ENCODE peak calls at places on chromosome 22, in eight cellular contexts. P is stomach, A is suprapubic skin, H is H1, N is spleen, U is GM12891, D is HepG2, T is vagina. Y is an unnamed sample.

GRCh38 chr22:20853236-20853660 is 5.4 kb downstream of the PI4KA start:
- DNase-seq in P (no peak), A (no peak), H (no peak), N (no peak), U (no peak), D (no peak), T (no peak), Y (no peak)

GRCh38 chr22:32744560-32744959 is 56.9 kb upstream of the TIMP3 start:
- DNase-seq in P (no peak), A (no peak), H (no peak), N (no peak), U (no peak), D (no peak), T (no peak), Y (no peak)

GRCh38 chr22:41687901-41688364 is 734 bp downstream of the SNU13 start:
- DNase-seq in P (no peak), A (no peak), H (no peak), N (peak), U (no peak), D (no peak), T (no peak), Y (no peak)

GRCh38 chr22:45265546-45265945 is 19.2 kb upstream of the UPK3A start:
- DNase-seq in P (no peak), A (no peak), H (no peak), N (no peak), U (no peak), D (no peak), T (no peak), Y (no peak)

GRCh38 chr22:23678133-23678532 is 12.7 kb upstream of the RGL4 start:
- DNase-seq in P (no peak), A (peak), H (no peak), N (peak), U (no peak), D (no peak), T (no peak), Y (no peak)

GRCh38 chr22:35346596-35347220 is 34.2 kb upstream of the HMOX1 start:
- DNase-seq in P (no peak), A (no peak), H (no peak), N (no peak), U (no peak), D (no peak), T (no peak), Y (no peak)

GRCh38 chr22:32827061-32827602 is 25.6 kb downstream of the TIMP3 start:
- DNase-seq in P (no peak), A (no peak), H (no peak), N (no peak), U (no peak), D (no peak), T (no peak), Y (peak)

GRCh38 chr22:37926358-37926757 is 20.3 kb downstream of the MICALL1 start:
- DNase-seq in P (peak), A (no peak), H (no peak), N (no peak), U (no peak), D (no peak), T (no peak), Y (no peak)

GRCh38 chr22:41350087-41350486 is 31.7 kb upstream of the TEF start:
- DNase-seq in P (no peak), A (no peak), H (no peak), N (no peak), U (no peak), D (no peak), T (no peak), Y (no peak)

GRCh38 chr22:22884010-22884887 is 3.4 kb upstream of the IGLL5 start:
- DNase-seq in P (peak), A (peak), H (peak), N (no peak), U (peak), D (peak), T (peak), Y (no peak)

GRCh38 chr22:44815099-44816070 is 63.0 kb downstream of the ARHGAP8 start:
- DNase-seq in P (no peak), A (no peak), H (no peak), N (peak), U (no peak), D (no peak), T (no peak), Y (no peak)

GRCh38 chr22:25754527-25755202 is 12.7 kb downstream of the MYO18B start:
- DNase-seq in P (no peak), A (no peak), H (no peak), N (no peak), U (no peak), D (no peak), T (no peak), Y (no peak)

GRCh38 chr22:25021976-25022711 is 69.6 kb downstream of the KIAA1671 start:
- DNase-seq in P (no peak), A (no peak), H (no peak), N (no peak), U (no peak), D (no peak), T (no peak), Y (no peak)

GRCh38 chr22:46970411-46971123 is 208.1 kb downstream of the TBC1D22A start:
- DNase-seq in P (no peak), A (no peak), H (no peak), N (no peak), U (no peak), D (no peak), T (no peak), Y (no peak)

GRCh38 chr22:44033689-44034088 is 9.6 kb downstream of the PARVB start:
- DNase-seq in P (no peak), A (no peak), H (no peak), N (no peak), U (no peak), D (no peak), T (no peak), Y (no peak)

GRCh38 chr22:24500251-24500820 is 5.2 kb downstream of the UPB1 start:
- DNase-seq in P (no peak), A (no peak), H (no peak), N (peak), U (no peak), D (peak), T (no peak), Y (no peak)

GRCh38 chr22:44659140-44659539 is 42.9 kb upstream of the PRR5 start:
- DNase-seq in P (no peak), A (no peak), H (no peak), N (no peak), U (no peak), D (no peak), T (no peak), Y (no peak)

GRCh38 chr22:41000941-41001721 is 50.0 kb downstream of the RBX1 start:
- DNase-seq in P (no peak), A (no peak), H (no peak), N (no peak), U (no peak), D (no peak), T (no peak), Y (no peak)

GRCh38 chr22:21855715-21856114 is 11.7 kb downstream of the MAPK1 start:
- DNase-seq in P (no peak), A (no peak), H (no peak), N (no peak), U (no peak), D (no peak), T (no peak), Y (no peak)

GRCh38 chr22:24466831-24467249 is 28.3 kb upstream of the UPB1 start:
- DNase-seq in P (no peak), A (no peak), H (no peak), N (no peak), U (no peak), D (no peak), T (no peak), Y (no peak)

GRCh38 chr22:44248926-44249325 is 63.8 kb downstream of the SHISAL1 start:
- DNase-seq in P (peak), A (no peak), H (peak), N (no peak), U (no peak), D (no peak), T (no peak), Y (no peak)

GRCh38 chr22:23381661-23382427 is 198.2 kb downstream of the IGLL1 start:
- DNase-seq in P (no peak), A (no peak), H (no peak), N (no peak), U (no peak), D (no peak), T (no peak), Y (no peak)

GRCh38 chr22:40578171-40578570 is 58.3 kb downstream of the MRTFA start:
- DNase-seq in P (no peak), A (no peak), H (no peak), N (no peak), U (no peak), D (no peak), T (no peak), Y (no peak)

GRCh38 chr22:34943830-34944229 is 122.1 kb upstream of the ISX start:
- DNase-seq in P (no peak), A (no peak), H (no peak), N (no peak), U (no peak), D (no peak), T (no peak), Y (no peak)

GRCh38 chr22:23106906-23107367 is 34.9 kb downstream of the RSPH14 start:
- DNase-seq in P (peak), A (no peak), H (no peak), N (no peak), U (no peak), D (peak), T (no peak), Y (no peak)

GRCh38 chr22:47055921-47056320 is 293.5 kb downstream of the TBC1D22A start:
- DNase-seq in P (no peak), A (no peak), H (no peak), N (peak), U (no peak), D (no peak), T (no peak), Y (no peak)

GRCh38 chr22:46196268-46196667 is 45.9 kb downstream of the PPARA start:
- DNase-seq in P (peak), A (no peak), H (no peak), N (no peak), U (no peak), D (no peak), T (no peak), Y (peak)

GRCh38 chr22:20463324-20464095 is 25.9 kb upstream of the SCARF2 start:
- DNase-seq in P (no peak), A (no peak), H (no peak), N (peak), U (no peak), D (no peak), T (no peak), Y (no peak)

GRCh38 chr22:19060356-19061009 is 61.7 kb downstream of the DGCR2 start:
- DNase-seq in P (no peak), A (peak), H (no peak), N (peak), U (no peak), D (no peak), T (no peak), Y (peak)

GRCh38 chr22:23608583-23608982 is 23.5 kb downstream of the DRICH1 start:
- DNase-seq in P (no peak), A (no peak), H (peak), N (no peak), U (no peak), D (no peak), T (no peak), Y (no peak)

GRCh38 chr22:27435839-27436581 is 365.5 kb downstream of the MN1 start:
- DNase-seq in P (no peak), A (no peak), H (no peak), N (no peak), U (no peak), D (no peak), T (no peak), Y (no peak)

GRCh38 chr22:26589367-26589844 is 526 bp downstream of the TPST2 start:
- DNase-seq in P (peak), A (no peak), H (peak), N (peak), U (peak), D (no peak), T (no peak), Y (no peak)

GRCh38 chr22:19942886-19943664 is 1.5 kb upstream of the TXNRD2 start:
- DNase-seq in P (no peak), A (no peak), H (no peak), N (no peak), U (no peak), D (peak), T (no peak), Y (peak)

GRCh38 chr22:31439805-31440204 is 40.4 kb downstream of the DRG1 start:
- DNase-seq in P (no peak), A (no peak), H (no peak), N (no peak), U (no peak), D (no peak), T (no peak), Y (no peak)

GRCh38 chr22:31440681-31441080 is 41.3 kb downstream of the DRG1 start:
- DNase-seq in P (no peak), A (no peak), H (no peak), N (no peak), U (no peak), D (no peak), T (no peak), Y (no peak)

GRCh38 chr22:31441652-31442051 is 42.2 kb downstream of the DRG1 start:
- DNase-seq in P (no peak), A (no peak), H (no peak), N (no peak), U (no peak), D (no peak), T (no peak), Y (no peak)

GRCh38 chr22:31431950-31432349 is 32.5 kb downstream of the DRG1 start:
- DNase-seq in P (no peak), A (no peak), H (no peak), N (no peak), U (no peak), D (peak), T (no peak), Y (no peak)

GRCh38 chr22:31436132-31436531 is 36.7 kb downstream of the DRG1 start:
- DNase-seq in P (no peak), A (no peak), H (no peak), N (no peak), U (no peak), D (no peak), T (no peak), Y (peak)
- TF ChIP-seq POLR2AphosphoS5 in P (no peak), A (no peak), H (no peak), N (no peak), U (no peak), D (no peak), T (no peak), Y (peak)

GRCh38 chr22:29212738-29213137 is 7.0 kb downstream of the EMID1 start:
- DNase-seq in P (no peak), A (no peak), H (no peak), N (no peak), U (no peak), D (no peak), T (no peak), Y (no peak)

GRCh38 chr22:29213481-29213880 is 7.8 kb downstream of the EMID1 start:
- DNase-seq in P (no peak), A (no peak), H (no peak), N (no peak), U (no peak), D (no peak), T (no peak), Y (no peak)

GRCh38 chr22:29208879-29209623 is 3.4 kb downstream of the EMID1 start:
- DNase-seq in P (peak), A (peak), H (no peak), N (peak), U (no peak), D (no peak), T (no peak), Y (no peak)

GRCh38 chr22:29209624-29209929 is 3.9 kb downstream of the EMID1 start:
- DNase-seq in P (no peak), A (no peak), H (no peak), N (no peak), U (no peak), D (no peak), T (no peak), Y (no peak)

DNA sequence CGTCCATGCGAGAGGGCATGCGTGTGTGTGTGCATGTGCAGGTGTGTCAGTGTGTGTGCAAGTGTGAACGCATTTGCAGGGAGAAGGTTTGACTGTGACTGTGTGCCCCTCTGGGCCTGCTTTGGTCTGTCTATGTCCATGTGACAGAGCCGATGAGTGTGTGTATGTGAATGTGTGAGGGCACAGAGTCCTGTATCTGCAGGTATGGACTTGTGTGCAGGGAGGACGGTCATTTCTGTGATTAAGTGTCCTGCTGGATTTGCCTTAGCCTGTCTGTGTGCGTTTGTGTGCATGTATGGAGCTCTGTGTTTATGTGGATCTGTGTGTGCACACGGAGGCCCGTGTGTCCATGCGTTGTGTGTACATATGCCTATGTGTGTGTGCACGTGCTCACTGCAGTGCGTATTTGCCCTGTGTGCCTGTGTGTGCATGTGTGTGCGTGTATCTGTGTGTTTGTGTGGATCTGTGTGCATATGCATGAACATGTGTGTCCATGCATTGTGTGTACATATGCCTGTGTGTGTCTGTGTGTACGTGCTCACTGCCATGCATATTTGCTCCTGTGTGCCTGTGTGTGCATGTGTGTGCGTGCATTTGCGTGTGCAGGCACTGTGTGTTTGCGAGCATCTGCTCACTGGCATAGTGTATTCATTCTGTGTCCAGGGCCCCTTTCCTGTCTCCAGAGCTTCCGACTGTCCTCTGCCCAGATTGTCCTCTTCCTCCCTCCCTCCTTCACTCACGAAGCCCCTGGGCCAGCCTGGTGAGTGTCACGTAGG is 5.6 kb downstream of the EMID1 start:
- DNase-seq in P (no peak), A (no peak), H (no peak), N (no peak), U (no peak), D (no peak), T (no peak), Y (no peak)
- TF ChIP-seq POLR2AphosphoS5 in P (no peak), A (no peak), H (no peak), N (no peak), U (no peak), D (no peak), T (no peak), Y (no peak)

GRCh38 chr22:49962012-49962750 is 1.6 kb downstream of the PIM3 start:
- DNase-seq in P (peak), A (peak), H (peak), N (peak), U (peak), D (peak), T (no peak), Y (peak)

GRCh38 chr22:49964136-49964492 is 3.5 kb downstream of the PIM3 start:
- DNase-seq in P (peak), A (no peak), H (no peak), N (peak), U (no peak), D (no peak), T (no peak), Y (no peak)

GRCh38 chr22:49961601-49962011 is 1.0 kb downstream of the PIM3 start:
- DNase-seq in P (no peak), A (peak), H (no peak), N (no peak), U (no peak), D (no peak), T (no peak), Y (no peak)

GRCh38 chr22:49963647-49964026 is 3.1 kb downstream of the PIM3 start:
- DNase-seq in P (peak), A (peak), H (no peak), N (no peak), U (no peak), D (no peak), T (no peak), Y (peak)

DNA sequence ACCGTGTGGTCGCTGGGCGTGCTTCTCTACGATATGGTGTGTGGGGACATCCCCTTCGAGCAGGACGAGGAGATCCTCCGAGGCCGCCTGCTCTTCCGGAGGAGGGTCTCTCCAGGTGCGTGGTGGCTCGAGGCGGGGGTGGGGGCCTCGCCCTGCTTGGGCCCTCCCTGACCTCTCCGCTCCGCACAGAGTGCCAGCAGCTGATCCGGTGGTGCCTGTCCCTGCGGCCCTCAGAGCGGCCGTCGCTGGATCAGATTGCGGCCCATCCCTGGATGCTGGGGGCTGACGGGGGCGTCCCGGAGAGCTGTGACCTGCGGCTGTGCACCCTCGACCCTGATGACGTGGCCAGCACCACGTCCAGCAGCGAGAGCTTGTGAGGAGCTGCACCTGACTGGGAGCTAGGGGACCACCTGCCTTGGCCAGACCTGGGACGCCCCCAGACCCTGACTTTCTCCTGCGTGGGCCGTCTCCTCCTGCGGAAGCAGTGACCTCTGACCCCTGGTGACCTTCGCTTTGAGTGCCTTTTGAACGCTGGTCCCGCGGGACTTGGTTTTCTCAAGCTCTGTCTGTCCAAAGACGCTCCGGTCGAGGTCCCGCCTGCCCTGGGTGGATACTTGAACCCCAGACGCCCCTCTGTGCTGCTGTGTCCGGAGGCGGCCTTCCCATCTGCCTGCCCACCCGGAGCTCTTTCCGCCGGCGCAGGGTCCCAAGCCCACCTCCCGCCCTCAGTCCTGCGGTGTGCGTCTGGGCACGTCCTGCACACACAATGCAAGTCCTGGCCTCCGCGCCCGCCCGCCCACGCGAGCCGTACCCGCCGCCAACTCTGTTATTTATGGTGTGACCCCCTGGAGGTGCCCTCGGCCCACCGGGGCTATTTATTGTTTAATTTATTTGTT is 2.4 kb downstream of the PIM3 start:
- DNase-seq in P (peak), A (peak), H (no peak), N (peak), U (no peak), D (no peak), T (no peak), Y (peak)
- TF ChIP-seq POLR2AphosphoS5 in P (no peak), A (no peak), H (no peak), N (no peak), U (peak), D (no peak), T (peak), Y (peak)

GRCh38 chr22:36541831-36542391 is 12.9 kb upstream of the EIF3D start:
- DNase-seq in P (peak), A (no peak), H (no peak), N (no peak), U (no peak), D (no peak), T (no peak), Y (peak)
- TF ChIP-seq POLR2AphosphoS5 in P (peak), A (no peak), H (no peak), N (no peak), U (no peak), D (no peak), T (no peak), Y (no peak)

GRCh38 chr22:17733484-17733883 is 40.8 kb downstream of the BID start:
- DNase-seq in P (no peak), A (no peak), H (no peak), N (no peak), U (no peak), D (no peak), T (no peak), Y (no peak)
- TF ChIP-seq POLR2AphosphoS5 in P (no peak), A (no peak), H (no peak), N (no peak), U (no peak), D (no peak), T (no peak), Y (no peak)

GRCh38 chr22:30743257-30744020 is 48.8 kb downstream of the OSBP2 start:
- DNase-seq in P (no peak), A (no peak), H (no peak), N (no peak), U (no peak), D (no peak), T (no peak), Y (no peak)
- TF ChIP-seq POLR2AphosphoS5 in P (no peak), A (no peak), H (no peak), N (peak), U (no peak), D (no peak), T (no peak), Y (no peak)